ENCODE peak calls at places on chromosomes 7 and 10, in eight cellular contexts. Z is activated B cell treated with CpG ODN at 0.5 μM for 24 hours; C is T-helper 17 cell; G is SK-N-SH treated with all-trans-retinoic acid at 6 μM for 48 hours; E is lower lobe of right lung; A is CD8-positive, alpha-beta T cell; Q is Panc1; J is heart right ventricle. K is an unnamed sample.

GRCh38 chr7:41745451-41745850 is 42.6 kb upstream of the INHBA start:
- ATAC-seq in J (no peak), A (no peak), C (no peak), Q (no peak), E (no peak), G (no peak), Z (no peak), K (no peak)

GRCh38 chr10:103499881-103500280 is 6.4 kb downstream of the NEURL1 start:
- ATAC-seq in A (no peak), G (no peak), C (no peak), J (no peak), E (no peak), Z (no peak), Q (no peak), K (no peak)

GRCh38 chr10:13162013-13162364 is 631 bp downstream of the MCM10 start:
- ATAC-seq in G (peak), A (no peak), Z (no peak), C (no peak), Q (no peak), E (no peak), J (no peak), K (no peak)

GRCh38 chr10:6171891-6172354 is 30.8 kb upstream of the PFKFB3 start:
- ATAC-seq in Z (peak), A (no peak), E (peak), J (peak), G (no peak), C (peak), Q (no peak), K (peak)

GRCh38 chr7:39950473-39951155 is 558 bp downstream of the CDK13 start:
- ATAC-seq in G (peak), J (no peak), Q (no peak), A (no peak), Z (no peak), E (peak), C (no peak), K (peak)

GRCh38 chr10:25226775-25227682 is 52.2 kb downstream of the GPR158 start:
- ATAC-seq in C (no peak), G (peak), J (no peak), E (no peak), A (no peak), Z (no peak), Q (no peak), K (no peak)

GRCh38 chr10:63145782-63146181 is 12.7 kb downstream of the NRBF2 start:
- ATAC-seq in Z (no peak), C (no peak), A (no peak), E (peak), J (no peak), Q (no peak), G (no peak), K (no peak)

GRCh38 chr7:96621932-96622331 is 87.7 kb downstream of the SEM1 start:
- ATAC-seq in J (no peak), C (no peak), G (no peak), A (no peak), Z (no peak), E (no peak), Q (no peak), K (no peak)

GRCh38 chr7:107150375-107151073 is 18.3 kb upstream of the HBP1 start:
- ATAC-seq in C (peak), G (peak), Q (no peak), E (peak), A (peak), Z (peak), J (peak), K (peak)

K was measured in esophagus mucosa.